ENCODE peak calls at places on chromosomes 11 and 22, in eight cellular contexts. Q is omental fat pad, H is spleen, W is posterior cingulate gyrus, J is progenitor cell of endocrine pancreas, C is cardiac fibroblast, G is GM20000, N is COR-L47. Y is an unnamed sample.

GRCh38 chr11:65864758-65865471 is 4.7 kb downstream of the MUS81 start:
- DNase-seq in N (no peak), G (no peak), C (no peak), H (peak; percentile 74), W (no peak), J (no peak), Q (no peak), Y (no peak)

GRCh38 chr11:3043315-3043871 is 13.8 kb downstream of the CARS1 start:
- DNase-seq in Q (no peak), C (peak; percentile 32), W (peak; percentile 47), J (no peak), N (no peak), H (peak; percentile 64), G (no peak), Y (no peak)

GRCh38 chr11:68266121-68266891 is 5.5 kb downstream of the C11orf24 start:
- DNase-seq in G (peak; percentile 83), Q (no peak), N (no peak), J (no peak), C (no peak), H (no peak), W (peak; percentile 36), Y (no peak)

GRCh38 chr11:109123811-109124787 is 297.9 kb upstream of the C11orf87 start:
- DNase-seq in J (no peak), C (peak; percentile 10), W (no peak), G (no peak), N (no peak), H (no peak), Q (no peak), Y (no peak)

GRCh38 chr22:43624144-43624998 is 187.7 kb downstream of the EFCAB6 start:
- DNase-seq in H (no peak), J (no peak), N (no peak), C (no peak), G (no peak), Q (no peak), W (no peak), Y (no peak)

GRCh38 chr22:48407256-48407955 is 1420.3 kb downstream of the BRD1 start:
- DNase-seq in G (no peak), C (no peak), J (no peak), Q (no peak), H (no peak), W (no peak), N (no peak), Y (no peak)

GRCh38 chr11:3781423-3781822 is 15.9 kb downstream of the NUP98 start:
- DNase-seq in H (no peak), Q (no peak), N (no peak), G (no peak), W (no peak), C (peak; percentile 66), J (no peak), Y (no peak)

GRCh38 chr11:13214276-13214865 is 63.2 kb upstream of the BMAL1 start:
- DNase-seq in J (no peak), G (no peak), Q (no peak), W (no peak), H (no peak), N (no peak), C (no peak), Y (no peak)

GRCh38 chr11:106398396-106399074 is 321.1 kb downstream of the AASDHPPT start:
- DNase-seq in H (no peak), N (no peak), G (no peak), C (peak; percentile 64), W (no peak), Q (no peak), J (no peak), Y (no peak)

GRCh38 chr22:37267128-37267587 is 15.2 kb upstream of the CYTH4 start:
- DNase-seq in H (peak; percentile 93), N (no peak), Q (no peak), C (peak; percentile 33), J (peak; percentile 67), W (no peak), G (peak; percentile 76), Y (peak; percentile 4)

GRCh38 chr11:12512132-12512531 is 134.8 kb downstream of the PARVA start:
- DNase-seq in C (no peak), W (no peak), N (no peak), G (no peak), H (no peak), Q (no peak), J (no peak), Y (no peak)

GRCh38 chr22:30266445-30267381 is at the start of gene OSM:
- DNase-seq in N (no peak), Q (no peak), J (no peak), C (no peak), G (no peak), H (peak; percentile 97), W (peak; percentile 45), Y (no peak)

GRCh38 chr11:83545494-83545893 is 259.3 kb upstream of the CCDC90B start:
- DNase-seq in Q (no peak), H (no peak), W (no peak), J (no peak), N (no peak), G (no peak), C (no peak), Y (no peak)

GRCh38 chr11:10459029-10459970 is 4.2 kb downstream of the AMPD3 start:
- DNase-seq in Q (no peak), G (peak; percentile 74), J (no peak), H (no peak), N (no peak), C (peak; percentile 17), W (no peak), Y (no peak)

GRCh38 chr11:1888811-1889526 is 2.7 kb downstream of the PRR33 start:
- DNase-seq in J (no peak), C (no peak), H (peak; percentile 93), G (peak; percentile 18), N (no peak), W (no peak), Q (no peak), Y (no peak)

GRCh38 chr11:121437686-121438078 is 14.4 kb upstream of the SORL1 start:
- DNase-seq in G (no peak), J (no peak), N (no peak), Q (no peak), C (no peak), W (no peak), H (no peak), Y (no peak)

GRCh38 chr11:64007629-64008282 is 21.5 kb downstream of the OTUB1 start:
- DNase-seq in C (peak; percentile 38), J (peak; percentile 64), G (no peak), W (peak; percentile 45), N (no peak), Q (peak; percentile 30), H (peak; percentile 91), Y (peak; percentile 89)

GRCh38 chr11:86623041-86623621 is 49.3 kb downstream of the ME3 start:
- DNase-seq in N (no peak), C (no peak), G (no peak), J (no peak), Q (no peak), H (no peak), W (no peak), Y (no peak)

GRCh38 chr11:12777208-12777874 is 103.1 kb downstream of the TEAD1 start:
- DNase-seq in H (no peak), W (no peak), Q (no peak), C (peak; percentile 67), G (no peak), J (no peak), N (no peak), Y (no peak)

GRCh38 chr11:35605691-35606090 is 12.6 kb upstream of the FJX1 start:
- DNase-seq in W (peak; percentile 27), N (no peak), C (no peak), J (no peak), Q (no peak), H (no peak), G (no peak), Y (no peak)

GRCh38 chr22:45475063-45475747 is 27.5 kb upstream of the FBLN1 start:
- DNase-seq in N (no peak), H (peak; percentile 17), W (no peak), C (no peak), G (no peak), Q (no peak), J (no peak), Y (no peak)

GRCh38 chr11:8937659-8938058 is 4.9 kb upstream of the C11orf16 start:
- DNase-seq in Q (no peak), J (no peak), N (no peak), G (no peak), H (no peak), W (no peak), C (no peak), Y (no peak)

GRCh38 chr22:37335819-37336199 is 53.5 kb downstream of the CYTH4 start:
- DNase-seq in Q (no peak), W (no peak), C (no peak), N (no peak), G (no peak), H (no peak), J (no peak), Y (no peak)

GRCh38 chr11:132332521-132332920 is 962.1 kb downstream of the NTM start:
- DNase-seq in N (peak; percentile 95), H (no peak), J (no peak), Q (no peak), W (no peak), C (no peak), G (no peak), Y (peak; percentile 97)

GRCh38 chr22:28151241-28151640 is 232.2 kb upstream of the PITPNB start:
- DNase-seq in Q (no peak), N (no peak), W (no peak), J (no peak), H (no peak), C (no peak), G (no peak), Y (no peak)

GRCh38 chr11:121163658-121164308 is 62.7 kb downstream of the TECTA start:
- DNase-seq in Q (no peak), G (no peak), W (no peak), H (no peak), N (no peak), C (no peak), J (no peak), Y (no peak)

GRCh38 chr11:61947486-61948210 is 2.5 kb upstream of the BEST1 start:
- DNase-seq in W (peak; percentile 89), N (peak; percentile 71), G (peak; percentile 87), C (peak; percentile 94), H (peak; percentile 92), J (peak; percentile 69), Q (peak; percentile 94), Y (peak; percentile 72)

GRCh38 chr11:121553806-121554205 is 101.0 kb upstream of the SORL1-AS1 start:
- DNase-seq in N (no peak), G (no peak), C (peak; percentile 12), W (no peak), Q (no peak), H (no peak), J (no peak), Y (peak; percentile 31)

GRCh38 chr11:111378773-111379499 is at the start of gene POU2AF1:
- DNase-seq in C (peak; percentile 34), J (no peak), N (no peak), H (peak; percentile 95), W (no peak), Q (no peak), G (peak; percentile 74), Y (no peak)

GRCh38 chr11:72684236-72684912 is 10.2 kb upstream of the PDE2A start:
- DNase-seq in N (no peak), C (peak; percentile 71), Q (peak; percentile 32), W (no peak), J (peak; percentile 43), G (peak; percentile 73), H (peak; percentile 85), Y (peak; percentile 20)

GRCh38 chr11:81804858-81805257 is 928.8 kb downstream of the FAM181B start:
- DNase-seq in W (no peak), G (no peak), C (no peak), Q (no peak), N (no peak), H (no peak), J (no peak), Y (no peak)

GRCh38 chr11:64874308-64874707 is 4.1 kb downstream of the EHD1 start:
- DNase-seq in N (no peak), J (no peak), H (peak; percentile 87), Q (no peak), G (no peak), W (peak; percentile 61), C (no peak), Y (no peak)

Y was measured in NCI-H146.